ENCODE peak calls at places on chromosomes 12 and 14, in eight cellular contexts. J is thyroid gland; B is CD4-positive, alpha-beta T cell; Z is H1; M is esophagus squamous epithelium; S is endodermal cell; T is body of pancreas; L is cardiac muscle cell. F is an unnamed sample. For H3K9me3, the result is how much of the 10 kb centered on the place peaks cover.

GRCh38 chr14:68862954-68863594 is 70.2 kb upstream of the ZFP36L1 start:
- DNase-seq in S (peak), L (peak), Z (peak), T (peak), J (peak), M (no peak), B (peak), F (peak)

GRCh38 chr14:64195194-64195593 is 99.0 kb downstream of the ESR2 start:
- DNase-seq in J (no peak), M (no peak), Z (no peak), S (no peak), L (no peak), B (no peak), T (no peak), F (no peak)

GRCh38 chr12:13347241-13348043 is 150.9 kb downstream of the EMP1 start:
- DNase-seq in J (no peak), T (no peak), Z (no peak), M (no peak), B (no peak), S (no peak), L (peak), F (no peak)

GRCh38 chr12:76037130-76038105 is 5.8 kb upstream of the PHLDA1 start:
- DNase-seq in B (no peak), M (no peak), L (peak), S (peak), Z (no peak), T (peak), J (no peak), F (no peak)

GRCh38 chr14:98489115-98489514 is 782.9 kb downstream of the BCL11B start:
- DNase-seq in M (no peak), T (no peak), B (no peak), S (no peak), L (no peak), J (no peak), Z (no peak), F (no peak)

GRCh38 chr12:62575036-62575435 is 108.4 kb downstream of the MON2 start:
- DNase-seq in Z (no peak), S (no peak), L (no peak), B (no peak), J (no peak), M (no peak), T (no peak), F (no peak)

GRCh38 chr12:106378788-106379187 is 21.2 kb downstream of the POLR3B start:
- DNase-seq in S (no peak), M (no peak), J (no peak), Z (no peak), L (no peak), T (no peak), B (no peak), F (no peak)

GRCh38 chr12:123726962-123727361 is 14.8 kb downstream of the ATP6V0A2 start:
- DNase-seq in B (no peak), T (no peak), M (no peak), S (no peak), J (no peak), L (no peak), Z (no peak), F (no peak)

GRCh38 chr12:88814789-88815188 is 234.5 kb upstream of the KITLG start:
- DNase-seq in M (no peak), L (no peak), Z (no peak), S (no peak), T (no peak), J (no peak), B (no peak), F (no peak)

GRCh38 chr12:103924761-103925641 is 5.2 kb upstream of the HSP90B1 start:
- DNase-seq in S (peak), M (no peak), L (peak), T (no peak), B (no peak), Z (no peak), J (no peak), F (no peak)

GRCh38 chr12:23473071-23473470 is 476.4 kb downstream of the SOX5 start:
- DNase-seq in Z (no peak), B (no peak), T (no peak), J (no peak), L (no peak), S (no peak), M (no peak), F (no peak)

GRCh38 chr12:60830381-60830780 is 1234.6 kb downstream of the SLC16A7 start:
- DNase-seq in J (no peak), L (no peak), M (no peak), T (no peak), Z (no peak), S (no peak), B (no peak), F (no peak)

GRCh38 chr12:51202650-51203198 is 15.1 kb downstream of the POU6F1 start:
- DNase-seq in J (no peak), M (no peak), S (no peak), B (no peak), T (no peak), L (no peak), Z (no peak), F (no peak)

GRCh38 chr12:26239508-26240328 is 44.3 kb downstream of the SSPN start:
- DNase-seq in L (peak), B (no peak), T (peak), J (peak), S (no peak), Z (no peak), M (no peak), F (no peak)

GRCh38 chr12:10641735-10642500 is 28.5 kb upstream of the MAGOHB start:
- DNase-seq in S (no peak), B (no peak), J (peak), L (peak), Z (no peak), M (no peak), T (no peak), F (no peak)

GRCh38 chr12:22334696-22335290 is at the start of gene ST8SIA1:
- DNase-seq in S (no peak), M (no peak), B (peak), Z (peak), T (peak), J (peak), L (peak), F (no peak)

GRCh38 chr12:57498143-57498524 is 10.3 kb downstream of the MARS1 start:
- DNase-seq in S (peak), Z (peak), L (no peak), T (no peak), B (no peak), J (no peak), M (no peak), F (no peak)

GRCh38 chr12:68784015-68784414 is 24.0 kb upstream of the MDM2 start:
- DNase-seq in J (no peak), M (no peak), Z (no peak), B (no peak), T (no peak), L (peak), S (no peak), F (no peak)

GRCh38 chr14:68011629-68012028 is 192.1 kb downstream of the RAD51B start:
- DNase-seq in Z (no peak), L (peak), J (no peak), T (no peak), S (no peak), B (no peak), M (no peak), F (no peak)

GRCh38 chr12:109920266-109920780 is 20.2 kb downstream of the TCHP start:
- DNase-seq in L (no peak), T (no peak), B (no peak), S (no peak), Z (no peak), J (no peak), M (no peak), F (peak)

GRCh38 chr12:131027876-131028586 is 74.3 kb downstream of the ADGRD1 start:
- DNase-seq in Z (no peak), S (no peak), B (no peak), J (no peak), T (no peak), L (no peak), M (no peak), F (no peak)

GRCh38 chr14:93317836-93318807 is 14.7 kb downstream of the BTBD7 start:
- DNase-seq in B (no peak), Z (no peak), J (peak), L (peak), S (no peak), T (no peak), M (no peak), F (no peak)

GRCh38 chr14:102323102-102323501 is 3.6 kb downstream of the ZNF839 start:
- DNase-seq in T (peak), M (no peak), Z (no peak), S (peak), J (peak), L (peak), B (no peak), F (peak)

GRCh38 chr14:51458563-51458955 is 193.2 kb upstream of the FRMD6 start:
- DNase-seq in M (no peak), S (no peak), T (no peak), B (no peak), J (no peak), L (no peak), Z (no peak), F (no peak)

GRCh38 chr12:75891072-75891471 is 140.5 kb downstream of the PHLDA1 start:
- DNase-seq in B (no peak), L (no peak), S (no peak), J (peak), Z (no peak), M (no peak), T (no peak), F (no peak)

GRCh38 chr14:103127861-103128598 is 4.8 kb downstream of the TNFAIP2 start:
- DNase-seq in L (no peak), T (peak), B (no peak), Z (no peak), J (no peak), S (no peak), M (no peak), F (no peak)

GRCh38 chr12:113201187-113202177 is 16.0 kb downstream of the RITA1 start:
- DNase-seq in Z (no peak), L (no peak), J (no peak), S (no peak), M (no peak), B (no peak), T (peak), F (no peak)

GRCh38 chr12:19131020-19131431 is 1.5 kb downstream of the PLEKHA5 start:
- DNase-seq in Z (no peak), M (no peak), J (peak), T (peak), B (no peak), L (peak), S (no peak), F (peak)

GRCh38 chr14:77026166-77026929 is 2.2 kb downstream of the IRF2BPL start:
- DNase-seq in M (no peak), L (peak), B (no peak), J (peak), S (peak), Z (peak), T (peak), F (peak)

GRCh38 chr12:51951843-51952722 is 584 bp downstream of the ACVR1B start:
- DNase-seq in L (no peak), J (peak), S (peak), M (no peak), Z (peak), B (no peak), T (peak), F (peak)

GRCh38 chr12:104599985-104600712 is 143.4 kb downstream of the CHST11 start:
- DNase-seq in T (no peak), J (no peak), B (no peak), L (no peak), M (no peak), Z (no peak), S (no peak), F (no peak)

GRCh38 chr12:17411662-17412061 is 678.3 kb downstream of the RERGL start:
- DNase-seq in J (no peak), Z (no peak), T (no peak), M (no peak), B (no peak), L (no peak), S (no peak), F (no peak)
- H3K9me3 ChIP-seq in J (under half), Z (under half), T (under half), M (under half), B (under half), L (under half), S (under half), F (under half)

GRCh38 chr12:6038160-6038559 is 86.3 kb downstream of the VWF start:
- DNase-seq in M (no peak), Z (peak), L (peak), B (no peak), S (peak), J (peak), T (peak), F (peak)
- TF ChIP-seq CTCF in M (peak), Z (peak), L (peak), B (peak), S (peak), J (no peak), T (peak), F (peak)

DNA sequence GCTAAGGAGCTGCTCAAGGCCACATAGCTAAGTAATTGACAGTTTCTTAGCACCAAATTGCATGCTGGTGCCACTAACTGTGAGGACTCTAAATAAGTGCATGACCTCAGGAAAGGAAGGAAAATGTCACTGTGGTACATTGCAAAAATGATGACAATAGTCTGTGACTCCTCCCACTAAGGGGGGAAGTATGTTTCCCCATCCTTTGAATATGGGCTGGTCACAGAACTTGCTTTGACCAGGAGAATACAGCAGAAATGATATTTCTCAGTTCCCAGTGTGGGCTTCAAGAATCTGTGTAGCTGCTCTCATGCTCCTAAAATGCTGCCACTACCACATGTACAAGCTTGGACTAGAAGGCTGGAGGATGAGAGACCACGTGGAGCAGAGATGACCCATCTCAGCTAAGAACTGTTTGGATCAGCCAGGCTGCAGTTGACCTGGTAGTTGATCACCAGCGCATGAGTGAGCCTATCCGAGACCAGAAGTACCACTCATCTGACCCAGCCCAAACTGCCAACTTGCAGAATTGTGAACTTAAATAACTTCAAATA is 42.2 kb upstream of the NOS1 start:
- DNase-seq in S (no peak), B (no peak), T (no peak), M (no peak), Z (no peak), L (no peak), J (no peak), F (no peak)
- H3K9me3 ChIP-seq in S (under half), B (under half), T (under half), M (under half), Z (under half), L (under half), J (under half), F (under half)

DNA sequence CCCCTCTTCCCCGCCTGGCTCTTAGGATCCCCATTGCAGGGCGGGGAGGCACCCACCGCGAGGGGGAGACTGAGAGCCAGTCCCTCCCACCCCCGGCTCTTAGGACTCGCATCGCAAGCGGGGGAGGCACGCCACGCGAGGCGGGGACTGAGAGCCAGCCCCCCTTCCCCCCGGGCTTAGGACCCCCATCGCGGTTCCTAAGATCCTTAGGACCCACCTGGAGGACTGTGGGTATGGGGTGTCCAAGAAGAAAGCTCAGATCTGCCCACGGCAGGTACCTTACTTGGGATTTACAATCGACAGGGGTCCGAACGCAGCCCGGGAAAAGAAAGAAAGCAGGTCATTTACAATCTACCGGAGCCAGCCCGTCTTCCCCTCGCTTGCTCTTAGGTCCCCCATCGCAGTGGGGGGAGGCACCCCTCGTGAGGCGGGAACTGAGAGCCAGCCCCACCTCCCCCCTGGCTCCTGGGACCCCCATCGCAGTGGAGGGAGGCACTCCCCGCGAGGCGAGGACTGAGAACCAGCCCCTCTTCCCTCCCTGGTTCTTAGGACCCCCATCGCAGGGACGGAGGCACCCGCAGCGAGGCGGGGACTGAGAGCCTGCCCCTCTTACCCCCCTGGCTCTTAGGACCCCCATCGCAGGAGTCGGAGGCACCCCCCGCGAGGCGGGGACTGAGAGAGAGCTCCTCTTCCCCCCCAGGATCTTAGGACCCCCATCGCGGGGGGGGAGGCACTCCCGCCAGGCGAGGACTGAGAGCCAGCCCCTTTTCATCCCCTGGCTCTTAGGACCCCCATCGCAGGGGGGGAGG is 43.7 kb downstream of the DDX11 start:
- DNase-seq in B (peak), L (peak), J (peak), M (no peak), T (peak), S (peak), Z (peak), F (peak)
- TF ChIP-seq CTCF in B (peak), L (peak), J (no peak), M (peak), T (no peak), S (peak), Z (peak), F (peak)

GRCh38 chr14:24542346-24542936 is 33.6 kb downstream of the CTSG start:
- DNase-seq in J (no peak), T (no peak), B (no peak), M (no peak), L (no peak), Z (no peak), S (no peak), F (no peak)
- H3K9me3 ChIP-seq in J (under half), T (under half), B (under half), M (under half), L (under half), Z (under half), S (under half), F (under half)

F was measured in right lobe of liver.